ENCODE peak calls at places on chromosomes 13 and 19, in eight cellular contexts. L is GM23338, T is mammary epithelial cell, D is hepatocyte, O is endothelial cell of umbilical vein, K is PC-9, W is fibroblast of lung, B is PC-3. M is an unnamed sample.
A peak's percentile ranks its signal among the peaks of the same experiment; 100 is the strongest.

GRCh38 chr13:112857914-112858490 is 111.0 kb upstream of the MCF2L start:
- DNase-seq in L (no peak), T (no peak), D (no peak), O (no peak), K (no peak), W (no peak), B (no peak), M (no peak)

GRCh38 chr13:110266431-110266809 is 40.5 kb downstream of the COL4A1 start:
- DNase-seq in L (no peak), T (no peak), D (no peak), O (no peak), K (no peak), W (no peak), B (no peak), M (no peak)

GRCh38 chr19:6862673-6863078 is 24.7 kb upstream of the ADGRE1 start:
- DNase-seq in L (peak; percentile 93), T (peak; percentile 78), D (peak; percentile 87), O (peak; percentile 78), K (peak; percentile 84), W (peak; percentile 69), B (peak; percentile 96), M (peak; percentile 89)

GRCh38 chr13:51523082-51523518 is 61.2 kb upstream of the WDFY2 start:
- DNase-seq in L (no peak), T (peak; percentile 77), D (no peak), O (no peak), K (peak; percentile 49), W (peak; percentile 68), B (peak; percentile 72), M (no peak)

GRCh38 chr19:39449116-39449797 is 3.9 kb downstream of the SUPT5H start:
- DNase-seq in L (no peak), T (no peak), D (no peak), O (no peak), K (no peak), W (no peak), B (no peak), M (no peak)

GRCh38 chr19:57830071-57830602 is at the start of gene ZNF587B:
- DNase-seq in L (peak; percentile 99), T (peak; percentile 42), D (peak; percentile 90), O (peak; percentile 48), K (peak; percentile 47), W (peak; percentile 57), B (peak; percentile 49), M (peak; percentile 95)

GRCh38 chr19:33388231-33388816 is 14.8 kb downstream of the CEBPG start:
- DNase-seq in L (no peak), T (no peak), D (no peak), O (no peak), K (no peak), W (no peak), B (no peak), M (no peak)

GRCh38 chr13:110471833-110472162 is 89.7 kb downstream of the RAB20 start:
- DNase-seq in L (no peak), T (no peak), D (no peak), O (no peak), K (no peak), W (peak; percentile 52), B (no peak), M (no peak)

GRCh38 chr13:74000906-74001305 is 133.3 kb downstream of the KLF12 start:
- DNase-seq in L (no peak), T (no peak), D (no peak), O (no peak), K (no peak), W (no peak), B (no peak), M (no peak)

GRCh38 chr13:50080158-50080855 is 65.1 kb downstream of the KCNRG start:
- DNase-seq in L (peak; percentile 31), T (peak; percentile 50), D (peak; percentile 43), O (peak; percentile 63), K (peak; percentile 12), W (peak; percentile 50), B (no peak), M (peak; percentile 41)

GRCh38 chr19:40805258-40805868 is 6.4 kb downstream of the EGLN2 start:
- DNase-seq in L (no peak), T (no peak), D (no peak), O (no peak), K (no peak), W (no peak), B (no peak), M (no peak)

GRCh38 chr19:5103061-5103701 is 134.3 kb downstream of the KDM4B start:
- DNase-seq in L (no peak), T (no peak), D (peak; percentile 42), O (peak; percentile 46), K (no peak), W (peak; percentile 70), B (no peak), M (no peak)

GRCh38 chr13:36736119-36736726 is 62.4 kb downstream of the SERTM1 start:
- DNase-seq in L (peak; percentile 74), T (peak; percentile 16), D (peak; percentile 83), O (peak; percentile 65), K (peak; percentile 11), W (peak; percentile 55), B (peak; percentile 48), M (peak; percentile 74)

GRCh38 chr19:51127755-51128154 is 3.0 kb downstream of the SIGLEC9 start:
- DNase-seq in L (no peak), T (no peak), D (no peak), O (no peak), K (no peak), W (no peak), B (peak; percentile 72), M (no peak)

GRCh38 chr13:76709851-76710250 is 176.4 kb downstream of the KCTD12 start:
- DNase-seq in L (no peak), T (no peak), D (no peak), O (no peak), K (no peak), W (peak; percentile 37), B (no peak), M (no peak)

GRCh38 chr19:48218964-48219363 is 36.7 kb downstream of the CARD8 start:
- DNase-seq in L (no peak), T (no peak), D (no peak), O (peak; percentile 65), K (no peak), W (no peak), B (peak; percentile 21), M (no peak)

GRCh38 chr13:99434258-99434788 is 66.9 kb upstream of the TM9SF2 start:
- DNase-seq in L (peak; percentile 73), T (no peak), D (peak; percentile 33), O (no peak), K (no peak), W (no peak), B (no peak), M (no peak)

GRCh38 chr19:16118489-16119033 is 6.9 kb downstream of the RAB8A start:
- DNase-seq in L (no peak), T (no peak), D (no peak), O (no peak), K (no peak), W (no peak), B (no peak), M (no peak)

GRCh38 chr19:16116067-16116466 is 4.4 kb downstream of the RAB8A start:
- DNase-seq in L (no peak), T (no peak), D (no peak), O (no peak), K (no peak), W (no peak), B (no peak), M (no peak)

GRCh38 chr19:16121141-16121540 is 9.5 kb downstream of the RAB8A start:
- DNase-seq in L (no peak), T (no peak), D (no peak), O (no peak), K (no peak), W (no peak), B (no peak), M (no peak)

GRCh38 chr19:16115309-16116039 is 3.8 kb downstream of the RAB8A start:
- DNase-seq in L (no peak), T (no peak), D (no peak), O (no peak), K (no peak), W (no peak), B (no peak), M (no peak)

DNA sequence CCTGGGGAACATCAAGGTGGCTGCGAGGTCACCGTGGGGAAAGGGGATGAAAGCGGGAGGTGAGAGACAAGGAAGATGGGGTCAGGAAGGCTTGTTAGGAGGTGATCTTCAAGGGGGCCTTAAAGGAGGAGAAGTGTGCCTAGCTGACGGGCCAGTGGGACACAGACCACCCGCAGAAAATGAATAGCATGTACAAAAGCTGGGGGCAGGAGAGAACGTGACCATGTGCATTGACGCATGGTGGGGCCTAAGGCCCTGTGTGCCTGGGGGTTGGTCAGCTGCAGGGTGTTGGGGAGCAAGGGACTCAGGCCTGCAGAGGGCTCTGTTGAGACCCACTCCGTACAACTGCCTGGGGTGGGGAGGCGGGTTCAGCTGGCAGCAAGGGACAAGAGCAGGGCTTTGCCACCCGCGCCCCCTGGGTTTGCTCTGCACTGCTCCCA is 5.9 kb downstream of the RAB8A start:
- DNase-seq in L (peak; percentile 59), T (no peak), D (no peak), O (no peak), K (no peak), W (no peak), B (no peak), M (no peak)
- TF ChIP-seq CTCF in L (peak; percentile 26), T (no peak), D (no peak), O (no peak), K (no peak), W (no peak), B (peak; percentile 38), M (no peak)

DNA sequence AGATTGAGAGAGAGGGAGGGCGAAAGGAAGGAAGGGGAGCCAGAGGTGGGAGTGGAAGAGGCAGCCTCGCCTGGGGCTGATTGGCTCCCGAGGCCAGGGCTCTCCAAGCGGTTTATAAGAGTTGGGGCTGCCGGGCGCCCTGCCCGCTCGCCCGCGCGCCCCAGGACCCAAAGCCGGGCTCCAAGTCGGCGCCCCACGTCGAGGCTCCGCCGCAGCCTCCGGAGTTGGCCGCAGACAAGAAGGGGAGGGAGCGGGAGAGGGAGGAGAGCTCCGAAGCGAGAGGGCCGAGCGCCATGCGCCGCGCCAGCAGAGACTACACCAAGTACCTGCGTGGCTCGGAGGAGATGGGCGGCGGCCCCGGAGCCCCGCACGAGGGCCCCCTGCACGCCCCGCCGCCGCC is at the start of gene TNFSF11:
- DNase-seq in L (peak; percentile 90), T (no peak), D (peak; percentile 22), O (no peak), K (no peak), W (no peak), B (no peak), M (peak; percentile 59)
- TF ChIP-seq EZH2 in L (no peak), T (no peak), D (no peak), O (no peak), K (no peak), W (no peak), B (no peak), M (no peak)

DNA sequence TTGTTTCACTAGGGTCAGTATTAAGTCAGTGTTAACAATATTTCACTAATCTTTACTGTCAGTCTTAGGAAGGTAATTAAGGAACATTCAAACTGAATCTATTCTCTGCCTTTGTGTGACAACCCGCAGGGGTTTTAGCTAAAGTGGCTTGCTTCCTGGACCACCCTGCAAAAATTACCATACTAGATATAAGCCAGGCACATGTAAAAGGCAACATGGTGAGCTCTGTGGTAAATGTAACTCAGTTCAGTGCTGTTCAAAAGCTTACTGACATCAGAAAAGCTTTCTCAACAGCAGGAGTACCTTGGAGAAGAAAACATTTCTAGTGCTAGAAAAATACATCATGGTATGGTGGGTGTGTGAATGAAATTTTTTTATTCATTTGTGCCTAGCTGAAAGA is 116.7 kb downstream of the FREM2 start:
- DNase-seq in L (peak; percentile 18), T (no peak), D (no peak), O (no peak), K (no peak), W (no peak), B (no peak), M (peak; percentile 18)
- H3K4me3 ChIP-seq in L (peak overlapping the region; percentile 2), T (no peak overlapping the region), D (no peak overlapping the region), O (no peak overlapping the region), K (no peak overlapping the region), W (no peak overlapping the region), B (no peak overlapping the region), M (no peak overlapping the region)

GRCh38 chr19:3692141-3693029 is 7.9 kb downstream of the PIP5K1C start:
- DNase-seq in L (no peak), T (no peak), D (no peak), O (no peak), K (no peak), W (no peak), B (peak; percentile 4), M (no peak)
- TF ChIP-seq CTCF in L (peak; percentile 62), T (peak; percentile 44), D (peak; percentile 39), O (peak; percentile 57), K (peak; percentile 68), W (peak; percentile 53), B (peak; percentile 55), M (peak; percentile 46)